ENCODE peak calls at places on chromosomes 13 and 19, in six cellular contexts. Y is SK-N-SH, W is H1, N is K562, S is HepG2, B is GM12878. H is an unnamed sample.
A peak's percentile ranks its signal among the peaks of the same experiment; 100 is the strongest.

GRCh38 chr19:36508325-36508724 is 19.0 kb upstream of the ZNF566 start:
- DNase-seq in Y (no peak), W (no peak), N (no peak), S (no peak), B (no peak), H (no peak)

GRCh38 chr19:11375143-11375948 is 880 bp downstream of the SWSAP1 start:
- DNase-seq in Y (peak; percentile 60), W (peak; percentile 68), N (no peak), S (peak; percentile 31), B (no peak), H (peak; percentile 87)

GRCh38 chr13:46552302-46552680 is 679 bp upstream of the LRCH1 start:
- DNase-seq in Y (no peak), W (no peak), N (no peak), S (no peak), B (no peak), H (no peak)

GRCh38 chr19:10222201-10222890 is 8.8 kb downstream of the S1PR2 start:
- DNase-seq in Y (no peak), W (no peak), N (no peak), S (no peak), B (no peak), H (peak; percentile 78)

GRCh38 chr19:7911509-7912143 is 3.0 kb upstream of the TGFBR3L start:
- DNase-seq in Y (no peak), W (no peak), N (no peak), S (no peak), B (no peak), H (no peak)

GRCh38 chr13:84405286-84405685 is 523.0 kb upstream of the SLITRK1 start:
- DNase-seq in Y (no peak), W (no peak), N (no peak), S (no peak), B (no peak), H (no peak)

GRCh38 chr19:52086481-52086880 is 9.1 kb downstream of the ZNF841 start:
- DNase-seq in Y (no peak), W (no peak), N (no peak), S (no peak), B (no peak), H (no peak)

GRCh38 chr13:68439821-68440220 is 1209.7 kb upstream of the PCDH9 start:
- DNase-seq in Y (no peak), W (no peak), N (no peak), S (no peak), B (no peak), H (no peak)

GRCh38 chr13:113897161-113897560 is 33.3 kb upstream of the GAS6 start:
- DNase-seq in Y (no peak), W (no peak), N (no peak), S (peak; percentile 3), B (no peak), H (no peak)

GRCh38 chr13:50596103-50596502 is 247.4 kb downstream of the DLEU7 start:
- DNase-seq in Y (peak; percentile 12), W (no peak), N (no peak), S (no peak), B (no peak), H (no peak)

GRCh38 chr19:15252398-15253018 is 20.3 kb upstream of the EPHX3 start:
- DNase-seq in Y (no peak), W (peak; percentile 61), N (no peak), S (no peak), B (no peak), H (peak; percentile 12)

GRCh38 chr13:92012787-92013186 is 614.4 kb downstream of the GPC5 start:
- DNase-seq in Y (no peak), W (no peak), N (no peak), S (no peak), B (no peak), H (no peak)

GRCh38 chr19:52922841-52923781 is at the start of gene ZNF888:
- DNase-seq in Y (peak; percentile 91), W (peak; percentile 93), N (peak; percentile 91), S (peak; percentile 69), B (peak; percentile 57), H (peak; percentile 82)

GRCh38 chr13:41699759-41700158 is 242.4 kb downstream of the RGCC start:
- DNase-seq in Y (no peak), W (no peak), N (no peak), S (no peak), B (no peak), H (no peak)

GRCh38 chr13:30869491-30869890 is 36.6 kb upstream of the MEDAG start:
- DNase-seq in Y (no peak), W (no peak), N (no peak), S (no peak), B (no peak), H (no peak)

GRCh38 chr13:23724196-23724970 is 154.2 kb downstream of the TNFRSF19 start:
- DNase-seq in Y (no peak), W (no peak), N (no peak), S (no peak), B (no peak), H (no peak)

GRCh38 chr19:37977992-37978391 is 71.0 kb downstream of the SIPA1L3 start:
- DNase-seq in Y (no peak), W (no peak), N (no peak), S (no peak), B (no peak), H (no peak)

GRCh38 chr19:11849264-11849615 is 714 bp downstream of the ZNF439 start:
- DNase-seq in Y (no peak), W (no peak), N (no peak), S (no peak), B (no peak), H (peak; percentile 64)

GRCh38 chr13:113759525-113760137 is 605 bp downstream of the TMEM255B start:
- DNase-seq in Y (peak; percentile 69), W (no peak), N (no peak), S (no peak), B (no peak), H (no peak)

GRCh38 chr19:35093941-35094647 is 21.5 kb upstream of the FXYD3 start:
- DNase-seq in Y (peak; percentile 72), W (no peak), N (no peak), S (no peak), B (no peak), H (no peak)

GRCh38 chr19:28406966-28407365 is 806.0 kb downstream of the UQCRFS1 start:
- DNase-seq in Y (no peak), W (no peak), N (no peak), S (no peak), B (no peak), H (no peak)

GRCh38 chr19:42386974-42387707 is 3.0 kb downstream of the CNFN start:
- DNase-seq in Y (peak; percentile 91), W (peak; percentile 94), N (peak; percentile 86), S (peak; percentile 63), B (no peak), H (peak; percentile 69)

GRCh38 chr13:77565635-77566034 is 30.1 kb downstream of the SCEL start:
- DNase-seq in Y (peak; percentile 39), W (no peak), N (peak; percentile 5), S (peak; percentile 3), B (no peak), H (no peak)

GRCh38 chr19:32896516-32897214 is 27.1 kb upstream of the SLC7A9 start:
- DNase-seq in Y (no peak), W (no peak), N (no peak), S (no peak), B (no peak), H (no peak)

GRCh38 chr19:33621065-33621785 is 528 bp upstream of the CHST8 start:
- DNase-seq in Y (no peak), W (peak; percentile 76), N (no peak), S (no peak), B (no peak), H (no peak)

GRCh38 chr13:80000679-80001509 is 340.0 kb downstream of the SPRY2 start:
- DNase-seq in Y (no peak), W (no peak), N (no peak), S (no peak), B (no peak), H (no peak)

DNA sequence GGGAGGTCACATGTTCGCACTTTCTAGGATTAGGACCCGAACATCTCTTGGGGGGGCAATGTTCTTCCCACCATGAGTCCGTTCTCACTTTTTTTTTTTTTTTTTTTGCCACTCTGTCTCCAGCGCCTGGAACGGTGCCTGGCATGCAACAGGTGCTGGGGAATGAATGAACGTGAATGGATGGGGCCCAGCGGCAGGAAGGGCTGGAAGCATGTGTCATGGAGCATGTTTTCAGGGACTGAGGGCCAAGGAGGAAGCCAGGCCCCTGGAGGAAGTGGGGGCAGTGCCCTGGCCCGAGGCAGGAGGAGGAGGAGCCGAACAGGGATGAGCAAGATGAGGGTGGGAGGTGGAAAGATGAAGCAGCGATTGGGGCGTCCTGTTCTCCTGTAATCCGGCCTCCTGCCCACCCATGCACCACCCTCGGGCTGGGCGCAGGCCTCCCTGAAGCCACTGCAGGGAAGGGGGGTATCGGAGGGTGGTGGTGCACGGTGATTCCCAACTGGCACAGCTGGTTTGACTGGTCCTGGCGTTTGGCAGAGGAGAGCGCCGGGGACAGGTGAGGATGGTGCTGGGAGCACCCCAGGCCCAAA is 8.8 kb upstream of the SULT2B1 start:
- DNase-seq in Y (no peak), W (no peak), N (no peak), S (no peak), B (no peak), H (no peak)
- TF ChIP-seq GABPA in Y (peak; percentile 45), W (no peak), N (no peak), S (no peak), B (no peak), H (no peak)

GRCh38 chr13:21055511-21056045 is 5.8 kb downstream of the LATS2 start:
- DNase-seq in Y (no peak), W (no peak), N (no peak), S (no peak), B (no peak), H (no peak)
- TF ChIP-seq GABPA in Y (no peak), W (no peak), N (no peak), S (no peak), B (no peak), H (no peak)

DNA sequence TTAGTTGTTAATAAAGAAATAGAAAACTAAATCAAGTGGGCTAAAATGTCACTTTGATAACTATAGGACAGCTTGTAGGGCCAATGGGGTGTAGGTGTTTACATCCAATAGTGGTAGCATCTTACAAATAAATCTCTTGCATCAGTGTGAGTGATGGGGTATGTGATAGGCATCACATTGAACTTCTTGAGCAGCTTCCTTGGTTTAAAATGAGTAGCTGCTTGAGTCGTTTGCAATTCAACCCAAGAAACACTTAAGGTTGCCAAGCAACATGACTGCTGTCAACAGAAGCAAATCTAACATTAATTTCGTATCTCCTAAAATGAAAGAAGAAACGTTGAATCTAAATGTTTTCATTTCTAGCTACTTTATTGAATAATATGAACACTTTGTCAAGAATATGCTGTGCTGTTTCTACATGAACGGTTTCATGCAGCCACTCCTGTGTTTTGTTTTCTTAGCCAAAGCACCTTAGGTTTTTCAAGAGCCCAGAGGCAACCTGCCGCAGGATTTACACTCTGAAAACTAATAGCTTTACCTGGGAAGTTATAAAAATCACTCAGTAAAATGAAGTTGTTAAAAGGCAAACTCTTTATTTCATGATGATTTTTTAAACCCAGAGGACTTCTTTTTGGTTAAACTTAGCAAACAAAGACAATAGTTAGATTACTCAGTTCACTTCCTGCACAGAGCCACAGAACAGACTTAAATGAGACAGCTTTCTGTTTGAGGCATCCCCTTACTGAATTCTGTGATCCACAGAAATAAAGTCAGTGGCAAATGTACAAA is 305.2 kb downstream of the MTUS2 start:
- DNase-seq in Y (no peak), W (no peak), N (no peak), S (no peak), B (no peak), H (no peak)
- TF ChIP-seq GABPA in Y (no peak), W (no peak), N (no peak), S (no peak), B (no peak), H (no peak)

DNA sequence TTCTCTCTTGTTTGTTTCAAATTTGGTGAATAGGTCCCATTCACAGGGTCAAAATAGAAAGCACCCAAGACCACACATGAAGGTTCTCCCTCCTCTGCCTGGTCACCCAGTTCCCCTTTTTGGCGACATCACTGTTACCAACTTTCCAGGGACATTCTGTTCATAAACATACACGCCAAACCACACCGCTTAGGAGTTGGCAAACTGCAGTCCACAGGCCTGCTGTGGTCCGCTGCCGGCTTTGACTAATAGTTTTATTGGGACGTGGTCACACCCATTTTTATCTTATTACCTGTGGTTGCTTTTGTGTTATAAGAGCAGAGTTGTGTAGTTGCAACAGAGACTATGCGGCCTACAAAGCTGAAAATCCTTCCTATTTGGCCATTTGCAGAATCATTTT is 24.2 kb downstream of the UHRF1 start:
- DNase-seq in Y (no peak), W (no peak), N (no peak), S (no peak), B (no peak), H (no peak)
- TF ChIP-seq GABPA in Y (no peak), W (no peak), N (no peak), S (no peak), B (no peak), H (no peak)